ENCODE peak calls at places on chromosomes 1 and 21, in five cellular contexts. U, W, M, H and S are unnamed samples.

GRCh38 chr21:42220138-42220701 is 1.3 kb downstream of the ABCG1 start:
- DNase-seq in U (no peak), H (peak; percentile 82), M (peak; percentile 66), W (peak; percentile 30), S (peak; percentile 77)

GRCh38 chr1:22976461-22977243 is 4.0 kb upstream of the LACTBL1 start:
- DNase-seq in H (peak; percentile 74), W (peak; percentile 9), U (no peak), M (peak; percentile 86), S (no peak)

GRCh38 chr1:240508950-240509349 is 103.0 kb downstream of the GREM2 start:
- DNase-seq in M (peak; percentile 77), U (no peak), W (no peak), H (no peak), S (no peak)

GRCh38 chr1:36510418-36510817 is 27.7 kb upstream of the CSF3R start:
- DNase-seq in M (no peak), H (no peak), U (no peak), W (no peak), S (no peak)

GRCh38 chr1:160907976-160908375 is 23.0 kb upstream of the ITLN1 start:
- DNase-seq in M (no peak), U (no peak), W (no peak), H (no peak), S (no peak)

GRCh38 chr1:14590781-14591180 is 7.7 kb upstream of the KAZN start:
- DNase-seq in H (peak; percentile 16), M (no peak), W (no peak), U (no peak), S (no peak)

GRCh38 chr1:232226197-232226681 is 403.7 kb downstream of the SIPA1L2 start:
- DNase-seq in H (peak; percentile 62), W (no peak), U (no peak), M (peak; percentile 78), S (no peak)

GRCh38 chr1:239987103-239987745 is 104.5 kb upstream of the FMN2 start:
- DNase-seq in U (no peak), H (peak; percentile 60), W (no peak), M (peak; percentile 68), S (no peak)

GRCh38 chr1:221689138-221689537 is 52.8 kb downstream of the DUSP10 start:
- DNase-seq in H (no peak), M (no peak), W (no peak), U (no peak), S (peak; percentile 5)

GRCh38 chr1:38872401-38873026 is 634 bp downstream of the MYCBP start:
- DNase-seq in M (peak; percentile 60), H (peak; percentile 57), U (no peak), W (peak; percentile 6), S (no peak)

GRCh38 chr1:201641524-201642253 is 102.8 kb downstream of the NAV1 start:
- DNase-seq in M (no peak), W (no peak), U (no peak), H (no peak), S (no peak)

GRCh38 chr21:33659550-33659949 is 17.2 kb downstream of the ITSN1 start:
- DNase-seq in U (no peak), H (no peak), M (no peak), W (no peak), S (no peak)

GRCh38 chr1:71285529-71285928 is 204.7 kb upstream of the ZRANB2 start:
- DNase-seq in M (no peak), H (no peak), U (no peak), W (no peak), S (no peak)

GRCh38 chr1:179091691-179092165 is 9.9 kb downstream of the TOR3A start:
- DNase-seq in H (no peak), M (peak; percentile 88), U (no peak), W (no peak), S (no peak)

GRCh38 chr1:12620142-12620865 is 2.3 kb upstream of the DHRS3 start:
- DNase-seq in W (no peak), M (no peak), U (no peak), H (peak; percentile 57), S (no peak)

GRCh38 chr1:10074855-10075418 is 42.2 kb downstream of the UBE4B start:
- DNase-seq in W (no peak), M (peak; percentile 23), U (no peak), H (no peak), S (no peak)